ENCODE peak calls at places on chromosomes 6 and 20, in eight cellular contexts. J is kidney epithelial cell, S is astrocyte of the cerebellum, P is left ventricle myocardium inferior, R is AG10803, Y is aorta, Z is body of pancreas, T is keratinocyte. K is an unnamed sample.

GRCh38 chr20:63645218-63645617 is 8.0 kb downstream of the STMN3 start:
- DNase-seq in R (no peak), P (no peak), S (no peak), Z (no peak), J (no peak), T (no peak), Y (no peak), K (no peak)

GRCh38 chr6:158850807-158851115 is 31.6 kb upstream of the EZR start:
- DNase-seq in T (no peak), J (no peak), Z (no peak), P (no peak), Y (no peak), R (peak), S (no peak), K (no peak)

GRCh38 chr6:158468666-158469065 is 91.2 kb upstream of the TMEM181 start:
- DNase-seq in J (no peak), Y (no peak), S (no peak), T (no peak), R (no peak), Z (no peak), P (no peak), K (peak)

GRCh38 chr6:101666256-101666655 is 272.7 kb downstream of the GRIK2 start:
- DNase-seq in Z (peak), J (peak), P (no peak), R (peak), Y (no peak), T (peak), S (peak), K (no peak)

GRCh38 chr6:77926198-77926752 is 273.4 kb downstream of the MEI4 start:
- DNase-seq in Z (no peak), T (no peak), J (no peak), S (no peak), P (no peak), R (no peak), Y (no peak), K (peak)

GRCh38 chr6:89021629-89022028 is 58.2 kb upstream of the RNGTT start:
- DNase-seq in T (no peak), Z (no peak), R (no peak), Y (no peak), S (no peak), J (no peak), P (no peak), K (no peak)

GRCh38 chr20:59042796-59043621 is 423 bp upstream of the PRELID3B start:
- DNase-seq in Y (peak), T (peak), R (peak), S (no peak), J (peak), Z (peak), P (peak), K (peak)

GRCh38 chr6:107320126-107320525 is 139.2 kb downstream of the PDSS2 start:
- DNase-seq in Y (no peak), J (no peak), T (no peak), S (no peak), R (peak), Z (no peak), P (no peak), K (no peak)

GRCh38 chr6:3825331-3825831 is 23.8 kb upstream of the FAM50B start:
- DNase-seq in R (peak), J (no peak), Z (peak), S (no peak), Y (peak), T (no peak), P (peak), K (no peak)

GRCh38 chr20:18663932-18664331 is 76.1 kb downstream of the DTD1 start:
- DNase-seq in R (peak), P (no peak), Y (no peak), S (no peak), T (no peak), Z (no peak), J (no peak), K (no peak)

GRCh38 chr20:51886891-51887608 is 84.7 kb upstream of the SALL4 start:
- DNase-seq in Z (no peak), T (no peak), J (no peak), Y (no peak), R (no peak), S (no peak), P (no peak), K (no peak)

GRCh38 chr6:108168501-108168979 is 2.7 kb downstream of the NR2E1 start:
- DNase-seq in Z (peak), R (peak), T (no peak), S (peak), Y (no peak), P (no peak), J (no peak), K (peak)

GRCh38 chr20:62694868-62695267 is 13.8 kb upstream of the NTSR1 start:
- DNase-seq in S (no peak), Z (no peak), P (no peak), J (no peak), T (no peak), R (no peak), Y (no peak), K (no peak)

GRCh38 chr6:73491371-73491770 is 29.5 kb downstream of the EEF1A1 start:
- DNase-seq in Z (no peak), R (no peak), J (no peak), P (no peak), S (no peak), Y (no peak), T (no peak), K (no peak)

GRCh38 chr20:9454781-9455180 is 59.6 kb upstream of the LAMP5 start:
- DNase-seq in T (no peak), S (no peak), Y (no peak), J (no peak), P (no peak), Z (no peak), R (peak), K (no peak)

GRCh38 chr6:151004415-151005024 is 139.0 kb downstream of the MTHFD1L start:
- DNase-seq in Z (no peak), P (no peak), Y (no peak), J (peak), S (peak), T (no peak), R (peak), K (peak)

GRCh38 chr20:435558-435957 is 26.8 kb downstream of the TBC1D20 start:
- DNase-seq in J (no peak), R (no peak), P (no peak), Y (no peak), T (no peak), Z (no peak), S (no peak), K (no peak)

GRCh38 chr6:117074672-117075071 is 190.7 kb upstream of the VGLL2 start:
- DNase-seq in S (no peak), Z (no peak), Y (no peak), T (no peak), J (no peak), R (no peak), P (no peak), K (no peak)

GRCh38 chr6:2749972-2750600 is 636 bp downstream of the MYLK4 start:
- DNase-seq in P (peak), S (no peak), J (no peak), Z (peak), T (no peak), R (peak), Y (peak), K (peak)

GRCh38 chr20:59680852-59681251 is 76.5 kb downstream of the PHACTR3 start:
- DNase-seq in P (no peak), Y (no peak), T (no peak), Z (no peak), J (no peak), S (no peak), R (no peak), K (no peak)

GRCh38 chr20:62570403-62570802 is 71.9 kb upstream of the SLCO4A1 start:
- DNase-seq in Z (no peak), S (no peak), J (no peak), Y (no peak), P (peak), R (no peak), T (no peak), K (no peak)

GRCh38 chr6:13664703-13665352 is 46.8 kb downstream of the RANBP9 start:
- DNase-seq in Z (no peak), T (no peak), R (peak), S (no peak), P (no peak), Y (no peak), J (no peak), K (no peak)

GRCh38 chr6:17156112-17156921 is 54.5 kb downstream of the STMND1 start:
- DNase-seq in Y (no peak), T (peak), P (peak), J (peak), Z (peak), R (peak), S (peak), K (peak)

GRCh38 chr20:47677314-47678129 is 107.8 kb downstream of the SULF2 start:
- DNase-seq in R (no peak), S (no peak), Z (peak), P (peak), Y (no peak), J (peak), T (no peak), K (peak)

GRCh38 chr6:122789862-122790739 is 1.0 kb downstream of the SMPDL3A start:
- DNase-seq in Z (peak), T (no peak), P (peak), R (peak), S (no peak), Y (no peak), J (peak), K (peak)

GRCh38 chr20:43821795-43822194 is 92.9 kb upstream of the TOX2 start:
- DNase-seq in S (no peak), J (no peak), R (no peak), Z (no peak), P (no peak), Y (no peak), T (no peak), K (peak)

GRCh38 chr6:12490904-12491571 is 200.9 kb downstream of the EDN1 start:
- DNase-seq in S (peak), J (peak), R (peak), P (no peak), T (no peak), Z (no peak), Y (no peak), K (peak)

GRCh38 chr6:32968770-32969684 is 633 bp downstream of the BRD2 start:
- DNase-seq in Z (peak), Y (peak), J (no peak), T (no peak), S (peak), R (peak), P (peak), K (peak)

GRCh38 chr6:65760285-65760684 is 53.3 kb upstream of the EYS start:
- DNase-seq in T (no peak), Y (no peak), Z (no peak), S (no peak), P (no peak), J (no peak), R (no peak), K (no peak)

GRCh38 chr20:51467971-51468626 is 74.4 kb downstream of the NFATC2 start:
- DNase-seq in R (no peak), P (no peak), J (no peak), T (no peak), Z (no peak), S (no peak), Y (no peak), K (no peak)

GRCh38 chr6:98203170-98203806 is 631.1 kb upstream of the POU3F2 start:
- DNase-seq in Y (no peak), S (peak), R (no peak), Z (no peak), P (no peak), J (no peak), T (no peak), K (peak)

DNA sequence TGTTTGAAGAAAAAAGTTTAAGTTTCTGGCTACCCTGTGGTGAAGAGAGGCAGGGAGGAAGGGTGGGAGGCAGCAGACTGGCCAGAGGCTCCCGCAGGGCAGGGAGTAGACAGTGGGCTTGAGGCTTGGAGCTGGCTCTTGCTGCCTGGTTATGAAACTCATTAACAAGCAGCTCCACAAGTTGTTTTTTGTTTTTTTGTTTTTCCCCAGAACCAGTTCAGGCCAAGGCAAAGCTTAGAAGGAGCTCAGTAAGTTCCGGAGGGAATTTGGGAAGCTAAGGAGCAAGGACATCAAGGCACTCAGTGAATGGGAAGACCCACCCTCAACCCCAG is 4.0 kb downstream of the DLL1 start:
- DNase-seq in S (no peak), J (no peak), Z (no peak), R (no peak), Y (no peak), P (no peak), T (no peak), K (peak)
- H3K4me3 ChIP-seq in S (no peak), J (no peak), Z (no peak), R (no peak), Y (no peak), P (peak), T (no peak), K (no peak)

GRCh38 chr20:31821427-31821826 is 2.3 kb downstream of the MYLK2 start:
- DNase-seq in P (no peak), R (no peak), J (no peak), Z (peak), T (no peak), S (no peak), Y (no peak), K (no peak)
- H3K4me3 ChIP-seq in P (no peak), R (no peak), J (no peak), Z (no peak), T (no peak), S (no peak), Y (no peak), K (no peak)

GRCh38 chr6:90370493-90370959 is 73.9 kb upstream of the BACH2 start:
- DNase-seq in S (no peak), Z (no peak), T (no peak), P (no peak), R (no peak), Y (no peak), J (no peak), K (no peak)

GRCh38 chr6:90374201-90374600 is 77.6 kb upstream of the BACH2 start:
- DNase-seq in Z (no peak), P (no peak), T (no peak), R (peak), S (no peak), J (no peak), Y (no peak), K (no peak)

DNA sequence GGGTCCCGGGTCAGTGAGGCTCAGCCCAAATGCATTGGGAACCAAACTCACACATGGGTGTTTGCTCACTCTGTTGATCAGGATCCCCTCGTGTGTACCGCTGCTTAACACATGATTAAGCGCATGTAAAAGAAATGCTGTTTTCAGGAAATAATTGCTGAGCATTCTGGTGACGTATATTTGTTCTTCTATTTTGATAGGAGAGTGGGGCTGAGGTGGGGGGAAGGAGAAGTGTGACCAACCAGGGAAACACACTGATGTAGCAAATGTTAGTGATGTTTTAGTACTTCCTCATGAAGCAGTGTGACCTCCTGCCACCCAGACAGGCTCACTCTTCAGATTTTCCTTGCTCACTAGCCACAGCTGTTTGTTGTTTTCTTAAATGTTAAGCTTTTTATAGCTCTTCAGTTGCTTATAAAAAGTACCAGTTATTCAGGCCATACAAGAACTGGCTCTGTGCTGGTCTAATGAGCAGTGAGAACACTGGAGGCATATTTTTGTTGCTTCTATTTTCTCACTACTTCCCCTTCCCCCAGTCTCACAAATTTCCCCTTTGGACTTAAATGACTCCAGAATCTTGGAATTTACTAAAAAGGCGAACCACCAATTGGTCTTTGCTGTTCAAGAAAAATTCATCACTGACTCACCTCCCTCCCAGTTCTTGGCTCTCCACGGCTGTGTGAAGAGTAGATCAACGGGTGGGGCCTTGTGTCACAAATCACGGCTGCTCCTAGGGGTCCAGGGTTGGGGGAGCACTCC is 79.2 kb upstream of the BACH2 start:
- DNase-seq in Z (no peak), S (peak), T (no peak), R (peak), P (no peak), Y (no peak), J (no peak), K (no peak)
- H3K4me3 ChIP-seq in Z (no peak), S (no peak), T (no peak), R (no peak), P (no peak), Y (no peak), J (no peak), K (no peak)

GRCh38 chr6:84052204-84052882 is 18.8 kb downstream of the MRAP2 start:
- DNase-seq in Z (peak), T (no peak), S (peak), R (peak), P (peak), J (no peak), Y (peak), K (peak)
- H3K4me3 ChIP-seq in Z (no peak), T (no peak), S (no peak), R (peak), P (peak), J (no peak), Y (no peak), K (no peak)

DNA sequence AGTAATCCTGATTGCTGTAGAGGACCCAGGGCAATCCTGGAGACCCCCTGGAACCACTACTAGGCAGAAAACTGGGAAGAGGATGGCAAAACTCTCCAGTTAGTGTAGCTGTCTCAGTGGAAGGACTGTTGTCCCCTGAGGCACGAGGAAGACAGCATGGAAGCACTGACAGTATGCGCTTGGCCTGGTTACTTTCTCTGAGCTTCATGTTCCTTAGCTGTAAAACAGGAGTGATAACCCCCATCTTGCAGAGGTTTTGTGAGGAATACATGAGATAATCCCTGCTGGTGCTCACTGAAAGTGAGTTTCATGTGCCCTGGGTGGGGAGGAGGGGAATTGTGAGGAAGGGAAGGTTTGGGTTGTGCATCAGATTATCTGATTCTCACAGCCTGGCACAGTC is 3.2 kb downstream of the NT5E start:
- DNase-seq in J (no peak), T (no peak), Z (no peak), P (no peak), R (no peak), Y (no peak), S (no peak), K (no peak)
- H3K4me3 ChIP-seq in J (peak), T (peak), Z (no peak), P (no peak), R (peak), Y (no peak), S (peak), K (no peak)

GRCh38 chr6:143614270-143614669 is 63.5 kb upstream of the PHACTR2 start:
- DNase-seq in Z (no peak), T (no peak), R (no peak), Y (no peak), P (no peak), J (no peak), S (no peak), K (no peak)
- H3K4me3 ChIP-seq in Z (no peak), T (no peak), R (no peak), Y (peak), P (peak), J (no peak), S (no peak), K (no peak)